ENCODE peak calls at places on chromosomes 12 and 14, in four cellular contexts. One of them, this sample, is unnamed.

GRCh38 chr12:54558759-54559158 is 9.4 kb downstream of the PDE1B start:
- DNase-seq in spleen: no peak
- DNase-seq in tibial nerve: no peak
- DNase-seq in body of pancreas: no peak
- DNase-seq in this sample: no peak

GRCh38 chr12:22121224-22121623 is 75.2 kb downstream of the CMAS start:
- DNase-seq in tibial nerve: no peak
- DNase-seq in body of pancreas: peak; percentile 19
- DNase-seq in spleen: no peak
- DNase-seq in this sample: no peak

GRCh38 chr14:60327447-60328331 is 78.7 kb downstream of the PPM1A start:
- DNase-seq in body of pancreas: peak; percentile 70
- DNase-seq in tibial nerve: no peak
- DNase-seq in spleen: peak; percentile 85
- DNase-seq in this sample: peak; percentile 43

GRCh38 chr14:75040497-75040896 is 10.8 kb downstream of the MLH3 start:
- DNase-seq in spleen: no peak
- DNase-seq in tibial nerve: no peak
- DNase-seq in body of pancreas: no peak
- DNase-seq in this sample: no peak

GRCh38 chr14:38205949-38206665 is 1.6 kb upstream of the SSTR1 start:
- DNase-seq in body of pancreas: no peak
- DNase-seq in spleen: no peak
- DNase-seq in tibial nerve: no peak
- DNase-seq in this sample: no peak

GRCh38 chr12:132469423-132469822 is 20.5 kb upstream of the FBRSL1 start:
- DNase-seq in tibial nerve: no peak
- DNase-seq in body of pancreas: no peak
- DNase-seq in spleen: peak; percentile 61
- DNase-seq in this sample: no peak

GRCh38 chr14:88271205-88271604 is 51.9 kb downstream of the KCNK10 start:
- DNase-seq in body of pancreas: no peak
- DNase-seq in spleen: no peak
- DNase-seq in tibial nerve: no peak
- DNase-seq in this sample: no peak

GRCh38 chr12:54196396-54196795 is 7.6 kb upstream of the SMUG1 start:
- DNase-seq in tibial nerve: no peak
- DNase-seq in body of pancreas: no peak
- DNase-seq in spleen: no peak
- DNase-seq in this sample: no peak

GRCh38 chr12:19764408-19764807 is 325.1 kb downstream of the AEBP2 start:
- DNase-seq in spleen: no peak
- DNase-seq in body of pancreas: no peak
- DNase-seq in tibial nerve: no peak
- DNase-seq in this sample: no peak

GRCh38 chr14:101972126-101972785 is 7.9 kb downstream of the DYNC1H1 start:
- DNase-seq in spleen: no peak
- DNase-seq in body of pancreas: peak; percentile 75
- DNase-seq in tibial nerve: peak; percentile 87
- DNase-seq in this sample: peak; percentile 91

GRCh38 chr14:68509188-68509953 is 283.5 kb downstream of the ZFP36L1 start:
- DNase-seq in tibial nerve: no peak
- DNase-seq in spleen: no peak
- DNase-seq in body of pancreas: no peak
- DNase-seq in this sample: no peak

DNA sequence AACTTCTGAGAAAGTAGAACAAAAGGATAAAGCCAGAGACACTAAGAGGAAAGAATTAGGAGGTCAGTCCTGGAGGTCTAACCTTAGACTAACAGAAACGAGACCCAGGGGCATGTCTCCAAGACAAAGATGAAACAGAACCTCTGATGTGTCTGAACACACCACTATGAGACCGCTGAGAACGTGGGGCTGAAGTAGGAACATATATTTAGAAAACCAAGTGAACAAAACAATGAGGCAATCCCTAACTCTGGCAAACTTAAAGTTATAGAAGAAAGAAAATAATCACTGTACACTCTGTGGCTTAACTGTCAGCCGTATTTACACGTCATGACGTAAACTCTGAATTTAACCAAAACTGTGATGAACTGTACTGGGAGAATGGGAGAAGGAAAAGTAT is 17.9 kb downstream of the KCTD10 start:
- DNase-seq in tibial nerve: no peak
- DNase-seq in spleen: no peak
- DNase-seq in body of pancreas: no peak
- DNase-seq in this sample: no peak
- H3K4me1 ChIP-seq in tibial nerve: peaks cover 68% of the 10 kb centered on the region
- H3K4me1 ChIP-seq in spleen: peaks cover 72% of the 10 kb centered on the region
- H3K4me1 ChIP-seq in body of pancreas: peaks cover 37% of the 10 kb centered on the region
- H3K4me1 ChIP-seq in this sample: peaks cover 34% of the 10 kb centered on the region

DNA sequence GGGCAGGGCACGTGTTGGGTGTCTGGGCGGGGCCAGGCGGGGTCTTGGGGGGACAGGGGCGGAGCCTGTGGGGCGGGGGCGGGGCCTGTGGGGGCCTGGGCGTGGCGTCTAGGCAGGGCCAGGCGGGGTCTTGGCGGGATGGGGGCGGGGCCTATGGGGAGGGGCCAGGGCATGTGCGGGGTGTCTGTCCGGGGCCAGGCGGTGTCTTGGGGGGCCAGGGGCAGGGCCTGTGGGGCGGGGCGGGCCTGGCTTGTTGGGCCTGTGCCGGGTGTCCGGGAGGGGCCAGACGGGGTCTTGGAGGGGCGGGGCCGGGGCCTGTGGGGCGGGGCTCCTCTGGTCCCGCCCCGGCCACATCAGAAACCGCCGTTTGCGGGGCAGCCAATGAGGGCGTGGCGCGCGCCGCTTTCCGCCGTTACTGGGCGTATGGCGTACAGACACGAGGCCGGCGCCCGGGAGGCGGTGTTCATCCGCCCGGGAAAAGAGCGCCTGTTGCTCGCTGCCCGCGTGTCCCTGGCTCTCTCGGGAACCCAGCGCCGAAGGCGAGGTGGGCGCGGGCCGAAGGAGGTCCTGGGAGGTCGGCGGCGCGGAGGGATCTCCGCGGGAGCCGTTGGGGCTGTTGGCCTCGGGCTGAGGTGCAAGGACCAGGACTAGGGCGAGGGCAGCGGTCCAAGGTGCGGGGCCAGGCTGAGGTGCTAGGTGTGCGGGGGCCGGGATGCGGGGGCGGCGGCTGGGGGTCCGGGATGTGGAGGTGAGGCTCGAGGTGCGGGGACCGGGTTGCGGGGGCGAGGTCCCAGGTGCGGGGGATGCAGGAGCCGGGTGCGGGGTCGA is at the start of gene PIWIL1:
- DNase-seq in spleen: no peak
- DNase-seq in body of pancreas: peak; percentile 21
- DNase-seq in tibial nerve: no peak
- DNase-seq in this sample: no peak
- H3K4me3 ChIP-seq in spleen: no peak within 1 kb of the TSS
- H3K4me3 ChIP-seq in body of pancreas: no peak within 1 kb of the TSS
- H3K4me3 ChIP-seq in tibial nerve: no peak within 1 kb of the TSS
- H3K4me3 ChIP-seq in this sample: no peak within 1 kb of the TSS

GRCh38 chr12:6336079-6336858 is 5.6 kb downstream of the TNFRSF1A start:
- DNase-seq in body of pancreas: peak; percentile 89
- DNase-seq in spleen: peak; percentile 95
- DNase-seq in tibial nerve: peak; percentile 90
- DNase-seq in this sample: peak; percentile 96
- TF ChIP-seq POLR2A in body of pancreas: no peak
- TF ChIP-seq POLR2A in spleen: peak; percentile 35
- TF ChIP-seq POLR2A in tibial nerve: peak; percentile 78
- TF ChIP-seq POLR2A in this sample: no peak

DNA sequence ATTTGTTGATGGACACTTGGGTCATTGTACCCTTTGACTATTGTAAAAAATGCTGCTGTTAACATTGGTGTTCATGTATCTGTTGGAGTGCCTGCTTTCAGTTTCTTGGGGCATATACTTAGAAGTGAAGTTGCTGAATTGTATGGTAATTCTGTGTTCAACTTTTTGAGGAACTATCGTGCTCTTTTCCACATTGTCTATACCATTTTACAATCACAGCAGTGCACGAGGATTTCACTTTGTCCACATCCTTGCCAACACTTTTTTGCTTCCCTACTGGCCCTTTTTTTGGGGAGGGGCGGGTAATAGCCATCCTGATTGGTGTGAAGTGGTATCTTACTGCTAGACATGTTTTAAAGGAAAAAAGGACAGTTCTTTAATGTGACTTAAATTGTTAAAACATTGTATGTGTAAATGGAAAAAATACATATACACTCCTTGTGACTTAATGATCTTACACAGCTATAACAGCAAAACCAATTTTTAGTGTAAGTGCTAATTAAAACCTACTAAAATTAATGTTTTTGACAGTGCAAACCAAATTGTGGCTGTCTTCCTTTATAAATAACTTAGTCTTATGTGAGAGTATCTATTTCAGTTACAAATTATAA is 52.7 kb downstream of the WNK1 start:
- DNase-seq in spleen: no peak
- DNase-seq in body of pancreas: no peak
- DNase-seq in tibial nerve: no peak
- DNase-seq in this sample: no peak
- H3K4me1 ChIP-seq in spleen: peaks cover 93% of the 10 kb centered on the region
- H3K4me1 ChIP-seq in body of pancreas: peaks cover 25% of the 10 kb centered on the region
- H3K4me1 ChIP-seq in tibial nerve: peaks cover 41% of the 10 kb centered on the region
- H3K4me1 ChIP-seq in this sample: peaks cover 4% of the 10 kb centered on the region

This sample was measured in uterus.